ENCODE peak calls at places on chromosomes 16 and 17, in six cellular contexts. M is T-helper 2 cell; C is activated CD8-positive, alpha-beta memory T cell treated with anti-CD3 and anti-CD28 coated beads for 4 hours; W is GDM1; K is foreskin fibroblast; Z is AG10803. D is an unnamed sample.

GRCh38 chr16:83110221-83110768 is 483.5 kb downstream of the CDH13 start:
- DNase-seq in M (no peak), C (no peak), W (no peak), K (peak; percentile 14), Z (peak; percentile 72), D (no peak)

GRCh38 chr16:51150894-51151320 is at the start of gene SALL1:
- DNase-seq in M (no peak), C (no peak), W (no peak), K (peak; percentile 55), Z (no peak), D (no peak)

GRCh38 chr17:82246365-82247174 is 17.7 kb downstream of the SLC16A3 start:
- DNase-seq in M (no peak), C (no peak), W (no peak), K (peak; percentile 65), Z (peak; percentile 57), D (no peak)

GRCh38 chr17:5631958-5632357 is 47.6 kb upstream of the NLRP1 start:
- DNase-seq in M (no peak), C (no peak), W (no peak), K (peak; percentile 27), Z (no peak), D (no peak)

GRCh38 chr16:53290520-53290919 is 143.8 kb upstream of the RBL2 start:
- DNase-seq in M (no peak), C (no peak), W (no peak), K (no peak), Z (no peak), D (no peak)

GRCh38 chr16:34802848-34803599 is 1343.6 kb downstream of the TP53TG3F start:
- DNase-seq in M (no peak), C (no peak), W (no peak), K (no peak), Z (no peak), D (no peak)

GRCh38 chr16:1167276-1168107 is 14.6 kb downstream of the CACNA1H start:
- DNase-seq in M (no peak), C (no peak), W (no peak), K (no peak), Z (no peak), D (no peak)

GRCh38 chr16:69477546-69477945 is 53.1 kb downstream of the CYB5B start:
- DNase-seq in M (no peak), C (no peak), W (peak; percentile 62), K (peak; percentile 33), Z (no peak), D (no peak)

GRCh38 chr17:51153210-51154072 is at the start of gene NME1:
- DNase-seq in M (peak; percentile 88), C (peak; percentile 97), W (peak; percentile 97), K (peak; percentile 99), Z (peak; percentile 100), D (peak; percentile 99)

GRCh38 chr17:43040655-43041054 is 15.6 kb downstream of the RND2 start:
- DNase-seq in M (no peak), C (no peak), W (no peak), K (no peak), Z (no peak), D (no peak)

GRCh38 chr17:51764387-51764971 is 394.0 kb downstream of the CA10 start:
- DNase-seq in M (no peak), C (no peak), W (peak; percentile 34), K (peak; percentile 40), Z (peak; percentile 69), D (no peak)

GRCh38 chr16:50246299-50247122 is 19.8 kb upstream of the ADCY7 start:
- DNase-seq in M (no peak), C (no peak), W (no peak), K (no peak), Z (no peak), D (no peak)

GRCh38 chr16:86577314-86577971 is 906 bp upstream of the FOXL1 start:
- DNase-seq in M (no peak), C (no peak), W (no peak), K (peak; percentile 53), Z (no peak), D (no peak)

GRCh38 chr17:12421646-12422306 is 243.9 kb upstream of the MYOCD start:
- DNase-seq in M (no peak), C (no peak), W (no peak), K (no peak), Z (no peak), D (no peak)